ENCODE peak calls at places on chromosome 11, in six cellular contexts. N, Y, J, Q, C and I are unnamed samples.

GRCh38 chr11:13680501-13681264 is 12.2 kb downstream of the FAR1 start:
- DNase-seq in Q (no peak), J (no peak), N (no peak), C (no peak), Y (no peak), I (no peak)

GRCh38 chr11:76224461-76225121 is 18.3 kb upstream of the WNT11 start:
- DNase-seq in Y (no peak), N (no peak), C (no peak), J (no peak), Q (no peak), I (no peak)

GRCh38 chr11:117866526-117866925 is 9.9 kb downstream of the FXYD6 start:
- DNase-seq in N (no peak), Y (no peak), J (no peak), C (no peak), Q (no peak), I (no peak)

GRCh38 chr11:122645847-122646246 is 9.7 kb upstream of the UBASH3B start:
- DNase-seq in C (no peak), Q (no peak), J (no peak), N (no peak), Y (no peak), I (no peak)

GRCh38 chr11:28938091-28938490 is 829.9 kb downstream of the METTL15 start:
- DNase-seq in C (no peak), Y (no peak), J (no peak), N (no peak), Q (no peak), I (no peak)

GRCh38 chr11:27239305-27239942 is 123.6 kb downstream of the CCDC34 start:
- DNase-seq in J (no peak), C (no peak), Q (no peak), N (no peak), Y (no peak), I (no peak)

GRCh38 chr11:43021466-43021865 is 290.3 kb upstream of the API5 start:
- DNase-seq in J (no peak), C (no peak), N (no peak), Q (no peak), Y (no peak), I (no peak)

GRCh38 chr11:46905806-46906205 is 12.5 kb downstream of the LRP4 start:
- DNase-seq in N (no peak), Y (no peak), J (no peak), C (no peak), Q (no peak), I (no peak)

GRCh38 chr11:69382131-69383128 is 88.5 kb downstream of the MYEOV start:
- DNase-seq in N (no peak), C (peak), Y (no peak), J (peak), Q (peak), I (peak)

GRCh38 chr11:87423161-87423560 is 385.4 kb downstream of the TMEM135 start:
- DNase-seq in J (no peak), Q (no peak), C (no peak), N (no peak), Y (no peak), I (no peak)

GRCh38 chr11:64448599-64449380 is 89.8 kb downstream of the RPS6KA4 start:
- DNase-seq in Q (peak), C (peak), J (peak), Y (peak), N (peak), I (no peak)

GRCh38 chr11:48033918-48034341 is 53.6 kb downstream of the PTPRJ start:
- DNase-seq in N (no peak), Y (no peak), C (no peak), J (no peak), Q (no peak), I (no peak)

GRCh38 chr11:10629431-10630002 is 61.1 kb upstream of the LYVE1 start:
- DNase-seq in Y (no peak), J (no peak), C (no peak), N (no peak), Q (no peak), I (no peak)

GRCh38 chr11:120632579-120632978 is 121.0 kb downstream of the GRIK4 start:
- DNase-seq in J (no peak), C (no peak), Y (no peak), N (no peak), Q (no peak), I (no peak)

GRCh38 chr11:36501236-36501635 is 8.8 kb downstream of the TRAF6 start:
- DNase-seq in Y (no peak), J (no peak), C (no peak), N (no peak), Q (no peak), I (no peak)

GRCh38 chr11:102553835-102554282 is 23.3 kb upstream of the MMP7 start:
- DNase-seq in Q (no peak), C (no peak), N (no peak), Y (no peak), J (no peak), I (no peak)

GRCh38 chr11:122097419-122098001 is 18.5 kb downstream of the BLID start:
- DNase-seq in C (no peak), Y (no peak), Q (no peak), J (no peak), N (no peak), I (no peak)

GRCh38 chr11:1038361-1038760 is 1.8 kb upstream of the MUC6 start:
- DNase-seq in J (no peak), C (no peak), Q (no peak), Y (no peak), N (no peak), I (no peak)

GRCh38 chr11:115645631-115646271 is 141.5 kb upstream of the CADM1 start:
- DNase-seq in Q (peak), N (no peak), Y (no peak), C (no peak), J (no peak), I (no peak)

GRCh38 chr11:6568191-6568918 is 35.1 kb downstream of the RRP8 start:
- DNase-seq in J (no peak), Q (peak), N (no peak), C (no peak), Y (no peak), I (no peak)

GRCh38 chr11:123469089-123469488 is 39.0 kb downstream of the GRAMD1B start:
- DNase-seq in Y (no peak), J (no peak), C (no peak), Q (no peak), N (no peak), I (no peak)

GRCh38 chr11:2681408-2682145 is 18.2 kb downstream of the KCNQ1OT1 start:
- DNase-seq in C (no peak), J (no peak), Q (peak), N (no peak), Y (no peak), I (peak)

GRCh38 chr11:25119416-25119815 is 622.6 kb downstream of the LUZP2 start:
- DNase-seq in C (no peak), Y (no peak), N (no peak), Q (no peak), J (no peak), I (no peak)

GRCh38 chr11:43790444-43790794 is 90.2 kb upstream of the ALKBH3 start:
- DNase-seq in N (no peak), J (no peak), Q (no peak), Y (no peak), C (no peak), I (no peak)

GRCh38 chr11:77044356-77044755 is 10.2 kb downstream of the B3GNT6 start:
- DNase-seq in Y (no peak), C (no peak), N (no peak), J (no peak), Q (no peak), I (no peak)

GRCh38 chr11:120509346-120510053 is 2.0 kb upstream of the GRIK4 start:
- DNase-seq in C (no peak), Q (no peak), Y (no peak), J (no peak), N (no peak), I (no peak)

GRCh38 chr11:117197516-117198456 is 1.4 kb upstream of the TAGLN start:
- DNase-seq in N (no peak), Q (no peak), Y (no peak), C (no peak), J (no peak), I (no peak)

GRCh38 chr11:96024666-96025065 is 100.8 kb upstream of the MTMR2 start:
- DNase-seq in J (no peak), N (no peak), C (no peak), Q (no peak), Y (no peak), I (no peak)

GRCh38 chr11:113906038-113906437 is 1.4 kb downstream of the HTR3B start:
- DNase-seq in C (no peak), N (no peak), Q (no peak), Y (no peak), J (no peak), I (no peak)